ENCODE peak calls at places on chromosomes 2 and 18, in four cellular contexts. One of them, this sample, is unnamed.

GRCh38 chr2:7037340-7038333 is 120.4 kb downstream of the RNF144A start:
- DNase-seq in progenitor cell of endocrine pancreas: peak
- DNase-seq in heart left ventricle: peak
- DNase-seq in fibroblast of pulmonary artery: peak
- DNase-seq in this sample: peak

GRCh38 chr2:112491946-112492345 is 10.0 kb downstream of the TTL start:
- DNase-seq in progenitor cell of endocrine pancreas: no peak
- DNase-seq in heart left ventricle: no peak
- DNase-seq in fibroblast of pulmonary artery: no peak
- DNase-seq in this sample: peak

GRCh38 chr2:10668402-10669012 is 21.3 kb downstream of the NOL10 start:
- DNase-seq in progenitor cell of endocrine pancreas: no peak
- DNase-seq in heart left ventricle: no peak
- DNase-seq in fibroblast of pulmonary artery: peak
- DNase-seq in this sample: peak

GRCh38 chr18:21991081-21991534 is 178.3 kb upstream of the GATA6 start:
- DNase-seq in progenitor cell of endocrine pancreas: no peak
- DNase-seq in heart left ventricle: no peak
- DNase-seq in fibroblast of pulmonary artery: no peak
- DNase-seq in this sample: no peak

GRCh38 chr2:152440460-152440859 is 105.5 kb downstream of the FMNL2 start:
- DNase-seq in progenitor cell of endocrine pancreas: no peak
- DNase-seq in heart left ventricle: no peak
- DNase-seq in fibroblast of pulmonary artery: no peak
- DNase-seq in this sample: no peak

GRCh38 chr2:65044097-65044735 is 12.0 kb upstream of the CEP68 start:
- DNase-seq in progenitor cell of endocrine pancreas: no peak
- DNase-seq in heart left ventricle: no peak
- DNase-seq in fibroblast of pulmonary artery: no peak
- DNase-seq in this sample: no peak

GRCh38 chr2:218806346-218806978 is 24.5 kb downstream of the CYP27A1 start:
- DNase-seq in progenitor cell of endocrine pancreas: no peak
- DNase-seq in heart left ventricle: peak
- DNase-seq in fibroblast of pulmonary artery: peak
- DNase-seq in this sample: no peak

GRCh38 chr2:239822146-239822945 is 202.8 kb downstream of the NDUFA10 start:
- DNase-seq in progenitor cell of endocrine pancreas: peak
- DNase-seq in heart left ventricle: no peak
- DNase-seq in fibroblast of pulmonary artery: no peak
- DNase-seq in this sample: no peak

GRCh38 chr2:19038096-19039015 is 320.1 kb downstream of the OSR1 start:
- DNase-seq in progenitor cell of endocrine pancreas: no peak
- DNase-seq in heart left ventricle: no peak
- DNase-seq in fibroblast of pulmonary artery: peak
- DNase-seq in this sample: no peak

GRCh38 chr18:2218101-2218500 is 353.2 kb downstream of the METTL4 start:
- DNase-seq in progenitor cell of endocrine pancreas: no peak
- DNase-seq in heart left ventricle: no peak
- DNase-seq in fibroblast of pulmonary artery: peak
- DNase-seq in this sample: no peak

GRCh38 chr18:59293317-59293716 is 20.1 kb upstream of the RAX start:
- DNase-seq in progenitor cell of endocrine pancreas: no peak
- DNase-seq in heart left ventricle: no peak
- DNase-seq in fibroblast of pulmonary artery: no peak
- DNase-seq in this sample: no peak

GRCh38 chr2:7427293-7428060 is 510.3 kb downstream of the RNF144A start:
- DNase-seq in progenitor cell of endocrine pancreas: no peak
- DNase-seq in heart left ventricle: no peak
- DNase-seq in fibroblast of pulmonary artery: peak
- DNase-seq in this sample: peak

GRCh38 chr18:3671181-3671580 is 221.2 kb downstream of the TGIF1 start:
- DNase-seq in progenitor cell of endocrine pancreas: no peak
- DNase-seq in heart left ventricle: no peak
- DNase-seq in fibroblast of pulmonary artery: no peak
- DNase-seq in this sample: no peak

GRCh38 chr2:64288321-64288931 is 144.2 kb upstream of the PELI1 start:
- DNase-seq in progenitor cell of endocrine pancreas: no peak
- DNase-seq in heart left ventricle: peak
- DNase-seq in fibroblast of pulmonary artery: peak
- DNase-seq in this sample: no peak

GRCh38 chr2:168584934-168585333 is 128.9 kb downstream of the CERS6 start:
- DNase-seq in progenitor cell of endocrine pancreas: no peak
- DNase-seq in heart left ventricle: no peak
- DNase-seq in fibroblast of pulmonary artery: no peak
- DNase-seq in this sample: no peak

GRCh38 chr2:43399515-43400245 is 173.3 kb upstream of the ZFP36L2 start:
- DNase-seq in progenitor cell of endocrine pancreas: no peak
- DNase-seq in heart left ventricle: no peak
- DNase-seq in fibroblast of pulmonary artery: peak
- DNase-seq in this sample: no peak

GRCh38 chr2:85751627-85752026 is 2.2 kb upstream of the ATOH8 start:
- DNase-seq in progenitor cell of endocrine pancreas: no peak
- DNase-seq in heart left ventricle: no peak
- DNase-seq in fibroblast of pulmonary artery: no peak
- DNase-seq in this sample: no peak

GRCh38 chr2:144607899-144608477 is 88.1 kb upstream of the ZEB2 start:
- DNase-seq in progenitor cell of endocrine pancreas: no peak
- DNase-seq in heart left ventricle: peak
- DNase-seq in fibroblast of pulmonary artery: peak
- DNase-seq in this sample: peak

GRCh38 chr18:33577688-33578370 is at the start of gene ASXL3:
- DNase-seq in progenitor cell of endocrine pancreas: peak
- DNase-seq in heart left ventricle: peak
- DNase-seq in fibroblast of pulmonary artery: peak
- DNase-seq in this sample: peak

GRCh38 chr2:231711677-231712461 is 3.5 kb downstream of the PTMA start:
- DNase-seq in progenitor cell of endocrine pancreas: no peak
- DNase-seq in heart left ventricle: no peak
- DNase-seq in fibroblast of pulmonary artery: no peak
- DNase-seq in this sample: no peak

GRCh38 chr2:37869756-37870155 is 55.3 kb upstream of the RMDN2 start:
- DNase-seq in progenitor cell of endocrine pancreas: no peak
- DNase-seq in heart left ventricle: no peak
- DNase-seq in fibroblast of pulmonary artery: peak
- DNase-seq in this sample: no peak

GRCh38 chr2:28341208-28341891 is 51.3 kb upstream of the FOSL2 start:
- DNase-seq in progenitor cell of endocrine pancreas: no peak
- DNase-seq in heart left ventricle: no peak
- DNase-seq in fibroblast of pulmonary artery: no peak
- DNase-seq in this sample: no peak

GRCh38 chr2:152222975-152223638 is 47.5 kb upstream of the STAM2 start:
- DNase-seq in progenitor cell of endocrine pancreas: no peak
- DNase-seq in heart left ventricle: peak
- DNase-seq in fibroblast of pulmonary artery: peak
- DNase-seq in this sample: no peak

GRCh38 chr18:2572144-2572682 is 856 bp downstream of the NDC80 start:
- DNase-seq in progenitor cell of endocrine pancreas: no peak
- DNase-seq in heart left ventricle: no peak
- DNase-seq in fibroblast of pulmonary artery: no peak
- DNase-seq in this sample: no peak

GRCh38 chr2:41326801-41327200 is 721.0 kb upstream of the PKDCC start:
- DNase-seq in progenitor cell of endocrine pancreas: no peak
- DNase-seq in heart left ventricle: no peak
- DNase-seq in fibroblast of pulmonary artery: no peak
- DNase-seq in this sample: no peak

GRCh38 chr18:30359521-30359920 is 683.0 kb downstream of the DSC3 start:
- DNase-seq in progenitor cell of endocrine pancreas: no peak
- DNase-seq in heart left ventricle: no peak
- DNase-seq in fibroblast of pulmonary artery: no peak
- DNase-seq in this sample: no peak

GRCh38 chr2:75606851-75607798 is 39.5 kb upstream of the MRPL19 start:
- DNase-seq in progenitor cell of endocrine pancreas: no peak
- DNase-seq in heart left ventricle: no peak
- DNase-seq in fibroblast of pulmonary artery: peak
- DNase-seq in this sample: no peak

GRCh38 chr2:153623020-153623419 is 144.5 kb upstream of the RPRM start:
- DNase-seq in progenitor cell of endocrine pancreas: no peak
- DNase-seq in heart left ventricle: no peak
- DNase-seq in fibroblast of pulmonary artery: no peak
- DNase-seq in this sample: no peak

GRCh38 chr2:1969701-1970015 is 225.3 kb upstream of the PXDN start:
- DNase-seq in progenitor cell of endocrine pancreas: no peak
- DNase-seq in heart left ventricle: no peak
- DNase-seq in fibroblast of pulmonary artery: no peak
- DNase-seq in this sample: no peak

GRCh38 chr2:141522702-141523101 is 608.1 kb downstream of the LRP1B start:
- DNase-seq in progenitor cell of endocrine pancreas: no peak
- DNase-seq in heart left ventricle: no peak
- DNase-seq in fibroblast of pulmonary artery: no peak
- DNase-seq in this sample: no peak

GRCh38 chr2:51812138-51812866 is 780.4 kb upstream of the NRXN1 start:
- DNase-seq in progenitor cell of endocrine pancreas: no peak
- DNase-seq in heart left ventricle: no peak
- DNase-seq in fibroblast of pulmonary artery: peak
- DNase-seq in this sample: no peak

GRCh38 chr18:55404136-55404810 is 183.7 kb downstream of the TCF4 start:
- DNase-seq in progenitor cell of endocrine pancreas: no peak
- DNase-seq in heart left ventricle: no peak
- DNase-seq in fibroblast of pulmonary artery: no peak
- DNase-seq in this sample: no peak

GRCh38 chr18:55407191-55407590 is 180.8 kb downstream of the TCF4 start:
- DNase-seq in progenitor cell of endocrine pancreas: no peak
- DNase-seq in heart left ventricle: no peak
- DNase-seq in fibroblast of pulmonary artery: no peak
- DNase-seq in this sample: no peak

GRCh38 chr18:55406374-55407045 is 181.5 kb downstream of the TCF4 start:
- DNase-seq in progenitor cell of endocrine pancreas: no peak
- DNase-seq in heart left ventricle: no peak
- DNase-seq in fibroblast of pulmonary artery: no peak
- DNase-seq in this sample: no peak

GRCh38 chr18:55404811-55405654 is 183.0 kb downstream of the TCF4 start:
- DNase-seq in progenitor cell of endocrine pancreas: no peak
- DNase-seq in heart left ventricle: no peak
- DNase-seq in fibroblast of pulmonary artery: peak
- DNase-seq in this sample: no peak

DNA sequence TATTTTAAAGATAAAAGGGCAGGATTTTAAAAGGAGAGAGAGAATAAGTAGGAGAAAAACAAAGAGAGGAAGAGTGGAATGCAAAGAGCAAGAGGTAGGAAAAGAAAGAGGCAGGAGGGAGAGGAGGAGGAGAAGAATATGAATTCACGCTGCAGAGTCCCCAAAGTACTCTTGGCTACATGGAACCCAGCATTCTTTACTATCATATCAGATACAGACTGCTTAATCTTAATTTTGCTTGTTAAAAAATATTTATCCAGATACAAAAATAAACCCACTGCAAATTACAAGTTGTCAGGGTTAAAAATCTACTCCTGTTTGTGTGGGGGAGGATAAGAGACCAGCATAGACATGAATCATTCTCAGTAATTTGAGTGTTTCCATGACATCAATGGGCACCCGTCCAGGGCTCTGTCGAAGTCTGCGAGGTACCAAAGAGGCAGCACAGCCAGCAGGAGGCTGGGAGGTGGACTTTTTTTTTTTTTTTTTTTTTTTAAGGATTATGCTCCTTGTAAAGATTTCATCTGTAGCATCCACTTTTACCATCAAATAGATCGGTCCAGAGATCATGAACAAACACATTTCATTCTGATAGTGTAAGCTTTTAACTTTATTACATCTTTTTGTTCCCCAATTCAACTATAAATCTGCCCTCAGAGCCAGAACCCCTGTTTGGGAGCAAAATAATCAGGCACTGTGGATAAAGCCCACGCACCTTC is 182.2 kb downstream of the TCF4 start:
- DNase-seq in progenitor cell of endocrine pancreas: no peak
- DNase-seq in heart left ventricle: peak
- DNase-seq in fibroblast of pulmonary artery: peak
- DNase-seq in this sample: no peak
- TF ChIP-seq CTCF in progenitor cell of endocrine pancreas: no peak
- TF ChIP-seq CTCF in heart left ventricle: no peak
- TF ChIP-seq CTCF in fibroblast of pulmonary artery: peak
- TF ChIP-seq CTCF in this sample: no peak

GRCh38 chr2:240833724-240834285 is 13.8 kb upstream of the KIF1A start:
- DNase-seq in progenitor cell of endocrine pancreas: no peak
- DNase-seq in heart left ventricle: no peak
- DNase-seq in fibroblast of pulmonary artery: no peak
- DNase-seq in this sample: no peak

GRCh38 chr2:240832205-240832727 is 12.2 kb upstream of the KIF1A start:
- DNase-seq in progenitor cell of endocrine pancreas: peak
- DNase-seq in heart left ventricle: peak
- DNase-seq in fibroblast of pulmonary artery: peak
- DNase-seq in this sample: peak

GRCh38 chr2:240832816-240833497 is 12.9 kb upstream of the KIF1A start:
- DNase-seq in progenitor cell of endocrine pancreas: no peak
- DNase-seq in heart left ventricle: no peak
- DNase-seq in fibroblast of pulmonary artery: no peak
- DNase-seq in this sample: no peak

GRCh38 chr2:240835528-240835927 is 15.5 kb upstream of the KIF1A start:
- DNase-seq in progenitor cell of endocrine pancreas: no peak
- DNase-seq in heart left ventricle: no peak
- DNase-seq in fibroblast of pulmonary artery: no peak
- DNase-seq in this sample: no peak

GRCh38 chr2:240834377-240834975 is 14.5 kb upstream of the KIF1A start:
- DNase-seq in progenitor cell of endocrine pancreas: no peak
- DNase-seq in heart left ventricle: no peak
- DNase-seq in fibroblast of pulmonary artery: no peak
- DNase-seq in this sample: no peak
- TF ChIP-seq CTCF in progenitor cell of endocrine pancreas: no peak
- TF ChIP-seq CTCF in heart left ventricle: no peak
- TF ChIP-seq CTCF in fibroblast of pulmonary artery: no peak
- TF ChIP-seq CTCF in this sample: no peak

DNA sequence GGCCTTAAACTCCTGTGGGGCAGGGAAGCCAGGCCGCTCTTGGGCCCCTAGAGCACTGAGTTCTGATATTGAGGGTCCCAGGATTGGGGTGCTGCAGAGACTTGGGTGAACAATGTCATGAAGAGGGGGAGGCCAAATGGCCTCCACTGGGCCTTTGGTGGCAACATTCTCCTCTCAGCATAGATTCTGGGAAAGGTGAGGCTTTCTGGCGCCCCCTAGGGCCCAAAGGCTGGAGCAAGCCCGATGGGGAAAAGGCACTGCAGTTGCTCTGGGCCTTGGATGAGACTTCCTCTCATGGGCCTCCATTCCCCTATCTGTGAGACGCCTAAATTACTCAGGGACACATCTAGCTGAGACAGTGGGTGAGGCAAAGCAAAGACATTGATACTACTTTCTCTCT is 84.8 kb downstream of the ACAA2 start:
- DNase-seq in progenitor cell of endocrine pancreas: no peak
- DNase-seq in heart left ventricle: no peak
- DNase-seq in fibroblast of pulmonary artery: peak
- DNase-seq in this sample: peak
- TF ChIP-seq CTCF in progenitor cell of endocrine pancreas: peak
- TF ChIP-seq CTCF in heart left ventricle: peak
- TF ChIP-seq CTCF in fibroblast of pulmonary artery: peak
- TF ChIP-seq CTCF in this sample: peak

GRCh38 chr2:22238967-22239366 is 1115.2 kb downstream of the TDRD15 start:
- DNase-seq in progenitor cell of endocrine pancreas: no peak
- DNase-seq in heart left ventricle: no peak
- DNase-seq in fibroblast of pulmonary artery: no peak
- DNase-seq in this sample: no peak
- TF ChIP-seq CTCF in progenitor cell of endocrine pancreas: no peak
- TF ChIP-seq CTCF in heart left ventricle: no peak
- TF ChIP-seq CTCF in fibroblast of pulmonary artery: no peak
- TF ChIP-seq CTCF in this sample: no peak